ENCODE peak calls at places on chromosomes 12 and 14, in four cellular contexts. One of them, this sample, is unnamed.

GRCh38 chr14:69694730-69695663 is 71.9 kb upstream of the SRSF5 start:
- DNase-seq in uterus: no peak
- DNase-seq in gastrocnemius medialis: no peak
- DNase-seq in ovary: no peak
- DNase-seq in this sample: no peak

GRCh38 chr14:84202486-84202885 is 1327.5 kb upstream of the FLRT2 start:
- DNase-seq in gastrocnemius medialis: no peak
- DNase-seq in uterus: no peak
- DNase-seq in ovary: no peak
- DNase-seq in this sample: no peak

GRCh38 chr14:32468955-32469354 is 139.9 kb downstream of the AKAP6 start:
- DNase-seq in uterus: no peak
- DNase-seq in ovary: no peak
- DNase-seq in gastrocnemius medialis: no peak
- DNase-seq in this sample: no peak

GRCh38 chr12:24595652-24596235 is 353.2 kb downstream of the BCAT1 start:
- DNase-seq in gastrocnemius medialis: no peak
- DNase-seq in uterus: no peak
- DNase-seq in ovary: no peak
- DNase-seq in this sample: no peak

GRCh38 chr14:32900602-32901001 is 38.1 kb upstream of the NPAS3 start:
- DNase-seq in ovary: no peak
- DNase-seq in gastrocnemius medialis: no peak
- DNase-seq in uterus: no peak
- DNase-seq in this sample: no peak

GRCh38 chr14:74613211-74613914 is 1.3 kb upstream of the LTBP2 start:
- DNase-seq in uterus: no peak
- DNase-seq in gastrocnemius medialis: no peak
- DNase-seq in ovary: no peak
- DNase-seq in this sample: no peak

GRCh38 chr14:79476552-79476951 is 734.8 kb downstream of the DIO2 start:
- DNase-seq in ovary: no peak
- DNase-seq in gastrocnemius medialis: no peak
- DNase-seq in uterus: no peak
- DNase-seq in this sample: no peak

GRCh38 chr12:111412007-111412829 is 6.5 kb downstream of the SH2B3 start:
- DNase-seq in gastrocnemius medialis: no peak
- DNase-seq in uterus: no peak
- DNase-seq in ovary: no peak
- DNase-seq in this sample: no peak

GRCh38 chr12:46217686-46218508 is 50.9 kb downstream of the SLC38A1 start:
- DNase-seq in gastrocnemius medialis: peak; percentile 24
- DNase-seq in uterus: no peak
- DNase-seq in ovary: no peak
- DNase-seq in this sample: no peak

DNA sequence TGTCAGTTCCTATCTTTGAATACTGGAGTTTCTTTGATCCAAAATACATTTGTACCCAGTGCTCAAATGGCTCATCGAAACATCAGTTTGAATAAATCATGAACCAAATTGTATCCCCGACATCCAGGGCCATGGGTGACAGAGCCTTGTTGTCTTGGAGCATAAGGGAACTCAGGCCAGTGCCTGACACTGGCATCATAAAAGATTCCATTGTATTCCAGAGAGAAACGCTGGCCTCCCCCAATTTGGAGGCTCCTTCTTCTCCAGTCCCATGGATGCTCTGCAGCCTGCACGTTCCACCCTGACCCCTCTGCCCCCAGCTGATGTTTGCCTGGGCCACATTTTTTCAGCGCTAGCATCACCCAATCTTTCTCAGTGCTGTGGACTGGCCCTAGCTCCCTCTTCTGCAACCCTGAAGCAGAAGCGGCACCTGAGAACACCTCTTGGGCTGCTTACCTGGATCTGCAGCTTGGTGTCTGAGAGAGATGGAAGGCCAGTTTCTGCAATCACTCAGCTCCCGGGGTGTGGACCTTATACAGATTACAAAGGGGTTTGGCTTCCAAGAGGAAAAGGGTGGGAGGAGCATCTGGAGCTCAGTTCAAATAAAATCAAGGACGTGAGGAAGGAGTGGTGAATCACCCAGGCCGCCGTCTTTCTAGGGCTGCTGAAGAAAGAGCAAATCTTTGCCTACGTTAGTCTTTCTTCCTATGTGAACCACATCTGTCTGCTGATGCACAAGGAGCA is at the start of gene RNASE1:
- DNase-seq in uterus: no peak
- DNase-seq in gastrocnemius medialis: peak; percentile 10
- DNase-seq in ovary: peak; percentile 59
- DNase-seq in this sample: no peak
- TF ChIP-seq POLR2A in uterus: peak; percentile 25
- TF ChIP-seq POLR2A in gastrocnemius medialis: peak; percentile 38
- TF ChIP-seq POLR2A in ovary: no peak
- TF ChIP-seq POLR2A in this sample: peak; percentile 26

GRCh38 chr12:54034784-54035310 is 2.0 kb downstream of the HOXC5 start:
- DNase-seq in uterus: no peak
- DNase-seq in ovary: peak; percentile 33
- DNase-seq in gastrocnemius medialis: no peak
- DNase-seq in this sample: no peak
- H3K4me1 ChIP-seq in uterus: no peaks in the 10 kb centered on the region
- H3K4me1 ChIP-seq in ovary: peaks cover 27% of the 10 kb centered on the region
- H3K4me1 ChIP-seq in gastrocnemius medialis: peaks cover 22% of the 10 kb centered on the region
- H3K4me1 ChIP-seq in this sample: peaks cover 26% of the 10 kb centered on the region

DNA sequence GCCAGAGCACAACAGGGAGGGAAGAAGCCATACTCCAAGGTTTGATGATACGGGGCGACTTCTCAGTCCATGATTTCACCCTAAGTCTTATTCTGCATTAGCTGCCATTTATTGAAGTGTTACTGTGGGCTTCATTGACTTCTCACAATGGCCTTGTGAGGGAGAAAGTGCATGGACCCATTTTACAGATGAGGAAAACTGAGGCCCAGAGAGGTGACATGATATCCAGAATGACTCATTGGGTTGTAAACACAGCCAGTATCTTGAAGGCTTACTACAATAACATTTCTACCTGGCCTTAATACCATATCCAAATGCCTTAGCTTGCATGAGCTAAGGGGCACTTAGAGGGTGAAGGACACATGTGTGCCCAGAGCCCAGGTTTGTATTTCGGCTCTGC is 100.6 kb downstream of the CMKLR1 start:
- DNase-seq in ovary: no peak
- DNase-seq in uterus: no peak
- DNase-seq in gastrocnemius medialis: no peak
- DNase-seq in this sample: no peak
- H3K27me3 ChIP-seq in ovary: no peaks in the 10 kb centered on the region
- H3K27me3 ChIP-seq in uterus: no peaks in the 10 kb centered on the region
- H3K27me3 ChIP-seq in gastrocnemius medialis: no peaks in the 10 kb centered on the region
- H3K27me3 ChIP-seq in this sample: no peaks in the 10 kb centered on the region

GRCh38 chr14:95531473-95531872 is 3.4 kb upstream of the GLRX5 start:
- DNase-seq in ovary: no peak
- DNase-seq in gastrocnemius medialis: no peak
- DNase-seq in uterus: no peak
- DNase-seq in this sample: no peak
- TF ChIP-seq POLR2A in ovary: no peak
- TF ChIP-seq POLR2A in gastrocnemius medialis: no peak
- TF ChIP-seq POLR2A in uterus: no peak
- TF ChIP-seq POLR2A in this sample: no peak

DNA sequence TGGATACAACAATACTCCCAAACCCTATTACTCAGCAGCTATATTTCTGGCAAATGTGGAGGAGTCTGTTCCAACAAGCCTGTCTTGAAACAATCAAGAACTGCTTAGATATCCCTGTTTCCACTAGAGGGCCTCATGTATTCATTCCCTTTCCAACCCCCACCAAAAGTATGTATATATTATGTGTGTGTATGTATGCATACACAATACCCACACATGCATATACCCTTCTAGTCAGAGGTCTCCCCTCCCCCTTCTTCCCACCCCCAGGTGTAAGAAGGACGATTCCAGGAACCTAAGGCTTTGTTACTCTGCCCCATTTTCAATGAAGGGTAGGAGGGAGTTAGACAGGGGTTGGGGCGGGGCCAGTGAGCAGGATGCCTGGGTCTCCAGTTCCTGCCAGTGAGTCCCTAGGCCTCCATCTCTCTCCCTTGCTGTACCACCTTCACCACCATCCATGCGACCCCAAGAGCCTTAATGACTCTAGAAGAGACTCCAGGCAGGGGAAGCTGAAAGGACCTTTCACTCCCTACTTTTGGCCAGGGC is at the start of gene DGKA:
- DNase-seq in uterus: peak; percentile 41
- DNase-seq in ovary: peak; percentile 54
- DNase-seq in gastrocnemius medialis: no peak
- DNase-seq in this sample: no peak
- H3K4me1 ChIP-seq in uterus: peaks cover 9% of the 10 kb centered on the region
- H3K4me1 ChIP-seq in ovary: peaks cover 20% of the 10 kb centered on the region
- H3K4me1 ChIP-seq in gastrocnemius medialis: peaks cover 25% of the 10 kb centered on the region
- H3K4me1 ChIP-seq in this sample: peaks cover 82% of the 10 kb centered on the region

This sample was measured in esophagus muscularis mucosa.